ENCODE peak calls at places on chromosomes 11 and 22, in seven cellular contexts. A is AG04450, O is WTC11, Y is ureter, U is GM18507, K is fibroblast of mammary gland, P is NCI-H460. S is an unnamed sample.

GRCh38 chr11:26134481-26135355 is 197.2 kb upstream of the ANO3 start:
- DNase-seq in A (no peak), O (no peak), Y (no peak), U (no peak), K (peak), P (peak), S (no peak)

GRCh38 chr11:63711838-63712237 is 30.5 kb downstream of the RTN3 start:
- DNase-seq in A (no peak), O (no peak), Y (no peak), U (no peak), K (no peak), P (no peak), S (no peak)

GRCh38 chr22:48890693-48891554 is 936.7 kb downstream of the BRD1 start:
- DNase-seq in A (no peak), O (no peak), Y (peak), U (no peak), K (no peak), P (no peak), S (no peak)

GRCh38 chr22:50625131-50625567 is 2.8 kb downstream of the ARSA start:
- DNase-seq in A (no peak), O (no peak), Y (no peak), U (no peak), K (no peak), P (no peak), S (no peak)

GRCh38 chr22:41589260-41589600 is 410 bp downstream of the PMM1 start:
- DNase-seq in A (no peak), O (peak), Y (no peak), U (no peak), K (no peak), P (no peak), S (no peak)

GRCh38 chr11:93633835-93634234 is 27.6 kb upstream of the CEP295 start:
- DNase-seq in A (no peak), O (no peak), Y (no peak), U (no peak), K (no peak), P (no peak), S (no peak)

GRCh38 chr11:122776546-122776945 is 61.8 kb upstream of the CRTAM start:
- DNase-seq in A (no peak), O (no peak), Y (no peak), U (no peak), K (peak), P (no peak), S (no peak)

GRCh38 chr11:63761173-63761572 is 7.4 kb downstream of the ZFTA start:
- DNase-seq in A (no peak), O (peak), Y (no peak), U (no peak), K (no peak), P (no peak), S (no peak)

GRCh38 chr22:22866381-22867111 is 21.1 kb upstream of the IGLL5 start:
- DNase-seq in A (no peak), O (no peak), Y (no peak), U (no peak), K (peak), P (no peak), S (no peak)

GRCh38 chr22:20810645-20811044 is 36.7 kb downstream of the SERPIND1 start:
- DNase-seq in A (no peak), O (no peak), Y (no peak), U (no peak), K (no peak), P (no peak), S (no peak)

GRCh38 chr11:71477637-71478011 is 24.6 kb downstream of the NADSYN1 start:
- DNase-seq in A (no peak), O (peak), Y (no peak), U (no peak), K (no peak), P (no peak), S (no peak)

GRCh38 chr11:128879817-128880216 is 11.3 kb upstream of the KCNJ5 start:
- DNase-seq in A (no peak), O (no peak), Y (no peak), U (no peak), K (no peak), P (no peak), S (no peak)

GRCh38 chr11:84993386-84993785 is 633.8 kb downstream of the DLG2 start:
- DNase-seq in A (no peak), O (peak), Y (no peak), U (no peak), K (peak), P (no peak), S (no peak)

GRCh38 chr11:117143390-117143789 is 697 bp upstream of the PAFAH1B2 start:
- DNase-seq in A (no peak), O (no peak), Y (no peak), U (no peak), K (peak), P (peak), S (no peak)

GRCh38 chr22:40401532-40401931 is 31.1 kb downstream of the SGSM3 start:
- DNase-seq in A (no peak), O (no peak), Y (no peak), U (no peak), K (no peak), P (no peak), S (no peak)

GRCh38 chr11:72223615-72224586 is 666 bp upstream of the INPPL1 start:
- DNase-seq in A (no peak), O (peak), Y (peak), U (no peak), K (peak), P (peak), S (no peak)

GRCh38 chr11:58654908-58655296 is 32.4 kb downstream of the CNTF start:
- DNase-seq in A (no peak), O (no peak), Y (no peak), U (no peak), K (no peak), P (no peak), S (no peak)

GRCh38 chr11:67420646-67421420 is 5.4 kb downstream of the CARNS1 start:
- DNase-seq in A (peak), O (peak), Y (peak), U (peak), K (peak), P (peak), S (no peak)

GRCh38 chr11:128738942-128739341 is 45.1 kb downstream of the FLI1 start:
- DNase-seq in A (no peak), O (no peak), Y (no peak), U (no peak), K (no peak), P (no peak), S (no peak)

GRCh38 chr22:26972281-26972680 is 314.9 kb downstream of the MIAT start:
- DNase-seq in A (no peak), O (no peak), Y (no peak), U (no peak), K (no peak), P (no peak), S (no peak)

GRCh38 chr11:133501643-133502535 is 30.4 kb downstream of the OPCML start:
- DNase-seq in A (no peak), O (no peak), Y (no peak), U (no peak), K (no peak), P (no peak), S (no peak)

GRCh38 chr11:105051559-105051958 is 6.4 kb upstream of the CARD16 start:
- DNase-seq in A (no peak), O (no peak), Y (no peak), U (no peak), K (no peak), P (no peak), S (no peak)

GRCh38 chr11:42462558-42463310 is 849.1 kb upstream of the API5 start:
- DNase-seq in A (no peak), O (no peak), Y (no peak), U (no peak), K (peak), P (no peak), S (peak)

GRCh38 chr11:72079776-72080325 is 491 bp downstream of the NUMA1 start:
- DNase-seq in A (no peak), O (no peak), Y (no peak), U (no peak), K (no peak), P (no peak), S (no peak)

GRCh38 chr11:34052608-34053160 is 1.2 kb downstream of the CAPRIN1 start:
- DNase-seq in A (no peak), O (no peak), Y (peak), U (no peak), K (no peak), P (no peak), S (no peak)

GRCh38 chr11:76074178-76075112 is 131.9 kb downstream of the WNT11 start:
- DNase-seq in A (no peak), O (no peak), Y (no peak), U (no peak), K (peak), P (no peak), S (no peak)

GRCh38 chr22:46275455-46276129 is 7.8 kb downstream of the TTC38 start:
- DNase-seq in A (no peak), O (no peak), Y (no peak), U (no peak), K (no peak), P (no peak), S (no peak)

S was measured in kidney epithelial cell.